ENCODE peak calls at places on chromosomes 4 and X, in six cellular contexts. B is LNCaP clone FGC, P is hepatocyte, L is fibroblast of the aortic adventitia, Y is left ventricle myocardium inferior, X is psoas muscle. J is an unnamed sample.

GRCh38 chr4:58138786-58139185 is 1028.6 kb upstream of the IGFBP7 start:
- DNase-seq in B (no peak), P (no peak), L (no peak), Y (no peak), X (no peak), J (no peak)

GRCh38 chr4:131764730-131765129 is 1384.4 kb upstream of the PCDH10 start:
- DNase-seq in B (no peak), P (peak; percentile 2), L (no peak), Y (no peak), X (peak; percentile 11), J (no peak)

GRCh38 chrX:103733017-103733416 is 22.3 kb downstream of the TMEM31 start:
- DNase-seq in B (no peak), P (no peak), L (no peak), Y (no peak), X (no peak), J (no peak)

GRCh38 chr4:142656178-142656577 is 189.9 kb downstream of the INPP4B start:
- DNase-seq in B (no peak), P (no peak), L (peak; percentile 23), Y (no peak), X (peak; percentile 10), J (no peak)

GRCh38 chr4:95540227-95540626 is 8.5 kb downstream of the UNC5C start:
- DNase-seq in B (no peak), P (no peak), L (peak; percentile 24), Y (no peak), X (no peak), J (no peak)

GRCh38 chrX:142898164-142898563 is 127.6 kb upstream of the SPANXN4 start:
- DNase-seq in B (no peak), P (no peak), L (no peak), Y (no peak), X (no peak), J (no peak)

GRCh38 chr4:136558940-136559494 is 973.3 kb downstream of the PCDH18 start:
- DNase-seq in B (no peak), P (peak; percentile 11), L (no peak), Y (no peak), X (no peak), J (no peak)

GRCh38 chrX:44874481-44875184 is 1.6 kb downstream of the KDM6A start:
- DNase-seq in B (peak; percentile 50), P (peak; percentile 32), L (peak; percentile 42), Y (no peak), X (no peak), J (peak; percentile 54)

GRCh38 chr4:56051710-56052075 is 102.9 kb downstream of the CEP135 start:
- DNase-seq in B (no peak), P (no peak), L (no peak), Y (no peak), X (no peak), J (no peak)

GRCh38 chr4:56051049-56051709 is 102.4 kb downstream of the CEP135 start:
- DNase-seq in B (no peak), P (no peak), L (no peak), Y (no peak), X (no peak), J (no peak)

GRCh38 chr4:56050584-56050983 is 101.8 kb downstream of the CEP135 start:
- DNase-seq in B (no peak), P (no peak), L (no peak), Y (no peak), X (no peak), J (no peak)

GRCh38 chr4:56055027-56055976 is 106.6 kb downstream of the CEP135 start:
- DNase-seq in B (no peak), P (peak; percentile 27), L (no peak), Y (no peak), X (no peak), J (no peak)

DNA sequence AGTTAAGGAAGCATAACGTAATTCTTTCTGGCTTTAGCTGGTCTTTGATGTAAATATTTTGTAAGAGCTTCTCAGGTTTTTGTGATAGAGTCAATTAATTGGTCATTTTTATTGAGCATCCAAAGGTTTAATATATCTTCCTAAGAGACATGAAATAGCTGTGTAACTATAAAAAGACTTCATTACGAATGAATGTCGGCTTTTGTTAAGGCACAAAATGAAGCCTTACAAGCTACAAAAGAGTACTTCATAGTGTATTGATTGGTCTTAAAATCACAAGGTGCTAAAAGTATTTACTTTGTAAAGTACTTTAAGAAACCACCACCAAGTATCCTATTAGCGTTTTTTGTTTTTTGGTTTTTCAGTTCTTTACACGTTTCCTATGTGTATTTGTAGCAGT is 104.2 kb downstream of the CEP135 start:
- DNase-seq in B (no peak), P (no peak), L (no peak), Y (no peak), X (no peak), J (no peak)
- H3K4me3 ChIP-seq in B (no peak overlapping the region), P (no peak overlapping the region), L (no peak overlapping the region), Y (no peak overlapping the region), X (no peak overlapping the region), J (no peak overlapping the region)

DNA sequence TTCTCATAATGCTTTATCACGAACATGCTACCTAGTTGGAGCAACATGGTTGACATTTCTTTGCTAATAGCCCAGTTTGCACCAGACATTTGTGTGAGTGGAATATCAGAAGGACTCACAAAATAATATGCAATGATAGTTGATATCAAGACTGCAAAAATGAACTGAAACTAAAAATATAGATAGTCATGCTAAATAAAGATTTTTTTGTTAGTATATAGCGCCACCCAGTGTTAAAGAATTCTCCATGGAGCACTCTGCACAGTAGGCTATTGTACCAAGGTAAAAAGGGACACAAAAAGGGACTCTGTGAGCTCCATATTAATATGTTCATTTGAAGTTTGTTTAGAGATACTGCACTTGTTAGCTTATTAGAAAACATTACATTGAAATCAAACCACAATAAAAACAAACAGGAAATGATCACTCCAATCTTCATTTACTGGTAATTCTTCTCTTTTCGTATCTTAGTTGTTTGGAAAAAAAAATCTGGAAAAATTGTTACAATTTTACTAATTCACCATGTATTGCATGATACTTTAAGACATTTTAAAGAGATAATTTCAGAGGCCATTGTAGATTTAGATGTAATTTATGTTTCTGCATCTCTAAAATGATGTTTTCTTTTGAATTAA is 1509.6 kb downstream of the ADGRL3 start:
- DNase-seq in B (peak; percentile 10), P (peak; percentile 66), L (peak; percentile 11), Y (no peak), X (no peak), J (peak; percentile 1)
- TF ChIP-seq CTCF in B (peak; percentile 52), P (peak; percentile 86), L (no peak), Y (peak; percentile 72), X (peak; percentile 58), J (peak; percentile 22)

GRCh38 chr4:83285022-83285387 is 407 bp upstream of the COQ2 start:
- DNase-seq in B (no peak), P (peak; percentile 18), L (peak; percentile 58), Y (no peak), X (no peak), J (peak; percentile 59)

GRCh38 chr4:83281326-83281725 is 3.3 kb downstream of the COQ2 start:
- DNase-seq in B (no peak), P (no peak), L (no peak), Y (no peak), X (no peak), J (peak; percentile 45)

GRCh38 chr4:83282049-83282535 is 2.5 kb downstream of the COQ2 start:
- DNase-seq in B (no peak), P (peak; percentile 62), L (peak; percentile 80), Y (no peak), X (no peak), J (peak; percentile 81)

GRCh38 chr4:83284161-83285021 is at the start of gene COQ2:
- DNase-seq in B (peak; percentile 74), P (peak; percentile 97), L (peak; percentile 94), Y (peak; percentile 96), X (peak; percentile 97), J (peak; percentile 94)
- H3K4me3 ChIP-seq in B (peak within 1 kb of the TSS; percentile 64), P (peak within 1 kb of the TSS; percentile 47), L (peak within 1 kb of the TSS; percentile 72), Y (peak within 1 kb of the TSS; percentile 81), X (peak within 1 kb of the TSS; percentile 82), J (peak within 1 kb of the TSS; percentile 90)

GRCh38 chr4:42578187-42578586 is 78.7 kb downstream of the ATP8A1 start:
- DNase-seq in B (no peak), P (no peak), L (no peak), Y (no peak), X (no peak), J (no peak)
- TF ChIP-seq CTCF in B (peak; percentile 15), P (no peak), L (no peak), Y (no peak), X (no peak), J (no peak)

DNA sequence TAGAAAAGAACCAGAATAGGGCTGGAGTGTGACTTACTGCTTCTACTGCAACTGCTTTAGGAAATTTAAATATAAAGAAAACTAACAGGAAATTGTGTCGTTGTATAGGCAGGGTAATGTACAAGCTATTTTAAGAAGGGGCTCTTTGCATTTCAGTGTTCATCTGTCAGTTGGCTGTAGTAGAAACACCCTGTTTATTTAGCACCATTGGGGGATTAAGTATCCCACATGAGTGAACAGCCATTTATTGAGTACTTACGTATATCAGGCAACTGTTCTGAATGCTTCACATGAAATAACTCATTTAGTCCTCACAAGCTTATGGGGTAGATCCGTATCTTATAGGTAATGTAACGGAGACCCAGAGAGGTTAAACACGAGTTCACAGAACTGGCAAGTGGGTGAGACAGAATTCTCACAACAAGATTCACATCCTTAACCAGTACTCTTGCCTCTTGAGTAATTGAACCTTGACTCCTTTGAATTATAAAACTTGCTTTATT is 23.9 kb downstream of the STIM2 start:
- DNase-seq in B (no peak), P (no peak), L (no peak), Y (no peak), X (no peak), J (peak; percentile 75)
- H3K4me3 ChIP-seq in B (no peak overlapping the region), P (no peak overlapping the region), L (no peak overlapping the region), Y (no peak overlapping the region), X (no peak overlapping the region), J (peak overlapping the region; percentile 26)

GRCh38 chrX:63434665-63435064 is 83.5 kb upstream of the SPIN4 start:
- DNase-seq in B (peak; percentile 90), P (peak; percentile 25), L (peak; percentile 7), Y (no peak), X (no peak), J (no peak)
- TF ChIP-seq CTCF in B (no peak), P (no peak), L (no peak), Y (no peak), X (no peak), J (no peak)

GRCh38 chrX:25004040-25004439 is 11.7 kb downstream of the ARX start:
- DNase-seq in B (no peak), P (no peak), L (no peak), Y (no peak), X (no peak), J (no peak)

GRCh38 chrX:25005382-25006185 is 10.2 kb downstream of the ARX start:
- DNase-seq in B (no peak), P (no peak), L (no peak), Y (no peak), X (no peak), J (no peak)

GRCh38 chrX:25006586-25007058 is 9.1 kb downstream of the ARX start:
- DNase-seq in B (no peak), P (no peak), L (no peak), Y (no peak), X (no peak), J (no peak)

GRCh38 chrX:25004485-25005032 is 11.2 kb downstream of the ARX start:
- DNase-seq in B (no peak), P (no peak), L (no peak), Y (no peak), X (no peak), J (no peak)

DNA sequence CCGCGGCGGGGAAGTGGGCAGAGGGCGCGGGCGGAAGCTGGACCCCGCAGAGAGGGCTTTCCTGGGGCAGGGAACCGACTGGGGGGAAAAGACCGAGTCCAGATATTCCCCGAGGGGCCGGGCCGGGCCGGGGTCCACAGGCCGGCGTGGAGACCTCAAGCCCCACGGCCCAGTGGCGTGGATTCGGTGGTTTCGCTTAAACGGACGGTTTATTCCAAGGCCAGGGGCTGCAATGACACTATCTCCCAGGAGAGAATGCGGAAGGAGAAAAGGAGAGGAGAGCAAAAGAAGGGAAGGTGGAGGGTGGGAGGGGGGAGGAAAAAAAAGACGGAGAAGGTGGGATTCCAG is 10.8 kb downstream of the ARX start:
- DNase-seq in B (no peak), P (no peak), L (no peak), Y (no peak), X (no peak), J (no peak)
- H3K4me3 ChIP-seq in B (no peak overlapping the region), P (peak overlapping the region; percentile 4), L (peak overlapping the region; percentile 28), Y (peak overlapping the region; percentile 49), X (peak overlapping the region; percentile 53), J (no peak overlapping the region)

J was measured in GM12865.